ENCODE peak calls at places on chromosome 9, in four cellular contexts. One of them, this sample, is unnamed.
A peak's percentile ranks its signal among the peaks of the same experiment; 100 is the strongest.

GRCh38 chr9:102521097-102521755 is 473.9 kb upstream of the CYLC2 start:
- DNase-seq in NB4: no peak
- DNase-seq in tibial artery: no peak
- DNase-seq in suprapubic skin: no peak
- DNase-seq in this sample: no peak

GRCh38 chr9:110105107-110105506 is 102.9 kb downstream of the C9orf152 start:
- DNase-seq in NB4: no peak
- DNase-seq in suprapubic skin: no peak
- DNase-seq in tibial artery: no peak
- DNase-seq in this sample: no peak

GRCh38 chr9:81605154-81605670 is 84.1 kb downstream of the TLE1 start:
- DNase-seq in NB4: no peak
- DNase-seq in suprapubic skin: no peak
- DNase-seq in tibial artery: no peak
- DNase-seq in this sample: no peak

GRCh38 chr9:123522921-123523320 is 166.9 kb downstream of the CRB2 start:
- DNase-seq in suprapubic skin: no peak
- DNase-seq in NB4: no peak
- DNase-seq in tibial artery: no peak
- DNase-seq in this sample: no peak

GRCh38 chr9:2230362-2230761 is 215.2 kb downstream of the SMARCA2 start:
- DNase-seq in suprapubic skin: no peak
- DNase-seq in NB4: no peak
- DNase-seq in tibial artery: no peak
- DNase-seq in this sample: no peak

GRCh38 chr9:86046930-86047341 is 52.4 kb downstream of the GOLM1 start:
- DNase-seq in suprapubic skin: peak; percentile 72
- DNase-seq in NB4: no peak
- DNase-seq in tibial artery: no peak
- DNase-seq in this sample: no peak

GRCh38 chr9:132142883-132143282 is 19.0 kb upstream of the NTNG2 start:
- DNase-seq in suprapubic skin: no peak
- DNase-seq in NB4: peak; percentile 20
- DNase-seq in tibial artery: no peak
- DNase-seq in this sample: no peak

GRCh38 chr9:129095908-129096307 is 14.7 kb downstream of the CRAT start:
- DNase-seq in tibial artery: no peak
- DNase-seq in suprapubic skin: no peak
- DNase-seq in NB4: no peak
- DNase-seq in this sample: no peak

GRCh38 chr9:132412089-132412488 is 2.1 kb downstream of the CFAP77 start:
- DNase-seq in suprapubic skin: no peak
- DNase-seq in NB4: peak; percentile 42
- DNase-seq in tibial artery: no peak
- DNase-seq in this sample: no peak

GRCh38 chr9:135067091-135067710 is 20.3 kb upstream of the OLFM1 start:
- DNase-seq in NB4: no peak
- DNase-seq in suprapubic skin: peak; percentile 49
- DNase-seq in tibial artery: no peak
- DNase-seq in this sample: peak; percentile 60

GRCh38 chr9:14236586-14236985 is 77.4 kb downstream of the NFIB start:
- DNase-seq in suprapubic skin: no peak
- DNase-seq in NB4: no peak
- DNase-seq in tibial artery: no peak
- DNase-seq in this sample: no peak

GRCh38 chr9:123318192-123318591 is 37.8 kb upstream of the CRB2 start:
- DNase-seq in NB4: no peak
- DNase-seq in tibial artery: no peak
- DNase-seq in suprapubic skin: no peak
- DNase-seq in this sample: peak; percentile 29

GRCh38 chr9:96667363-96667728 is 12.2 kb upstream of the PRXL2C start:
- DNase-seq in tibial artery: no peak
- DNase-seq in suprapubic skin: no peak
- DNase-seq in NB4: no peak
- DNase-seq in this sample: no peak

GRCh38 chr9:135244751-135245221 is 157.3 kb downstream of the OLFM1 start:
- DNase-seq in tibial artery: no peak
- DNase-seq in NB4: no peak
- DNase-seq in suprapubic skin: no peak
- DNase-seq in this sample: peak; percentile 76

GRCh38 chr9:8772302-8772701 is 972.7 kb upstream of the DMAC1 start:
- DNase-seq in NB4: no peak
- DNase-seq in tibial artery: no peak
- DNase-seq in suprapubic skin: no peak
- DNase-seq in this sample: no peak

GRCh38 chr9:4020038-4020746 is 279.7 kb downstream of the GLIS3 start:
- DNase-seq in suprapubic skin: no peak
- DNase-seq in tibial artery: no peak
- DNase-seq in NB4: no peak
- DNase-seq in this sample: no peak

GRCh38 chr9:1604942-1605560 is 410.1 kb upstream of the SMARCA2 start:
- DNase-seq in NB4: peak; percentile 70
- DNase-seq in suprapubic skin: no peak
- DNase-seq in tibial artery: no peak
- DNase-seq in this sample: no peak

GRCh38 chr9:3447143-3447542 is 78.7 kb downstream of the RFX3 start:
- DNase-seq in suprapubic skin: no peak
- DNase-seq in NB4: no peak
- DNase-seq in tibial artery: no peak
- DNase-seq in this sample: no peak

GRCh38 chr9:126860077-126860756 is at the start of gene ZBTB34:
- DNase-seq in suprapubic skin: no peak
- DNase-seq in tibial artery: no peak
- DNase-seq in NB4: peak; percentile 75
- DNase-seq in this sample: no peak

GRCh38 chr9:91884153-91884552 is 65.9 kb downstream of the ROR2 start:
- DNase-seq in suprapubic skin: no peak
- DNase-seq in tibial artery: no peak
- DNase-seq in NB4: no peak
- DNase-seq in this sample: no peak

GRCh38 chr9:91880378-91880972 is 69.6 kb downstream of the ROR2 start:
- DNase-seq in NB4: no peak
- DNase-seq in tibial artery: no peak
- DNase-seq in suprapubic skin: no peak
- DNase-seq in this sample: no peak

GRCh38 chr9:91883503-91883902 is 66.5 kb downstream of the ROR2 start:
- DNase-seq in tibial artery: no peak
- DNase-seq in suprapubic skin: no peak
- DNase-seq in NB4: no peak
- DNase-seq in this sample: no peak

GRCh38 chr9:91884746-91885687 is 65.0 kb downstream of the ROR2 start:
- DNase-seq in NB4: no peak
- DNase-seq in tibial artery: no peak
- DNase-seq in suprapubic skin: no peak
- DNase-seq in this sample: no peak

DNA sequence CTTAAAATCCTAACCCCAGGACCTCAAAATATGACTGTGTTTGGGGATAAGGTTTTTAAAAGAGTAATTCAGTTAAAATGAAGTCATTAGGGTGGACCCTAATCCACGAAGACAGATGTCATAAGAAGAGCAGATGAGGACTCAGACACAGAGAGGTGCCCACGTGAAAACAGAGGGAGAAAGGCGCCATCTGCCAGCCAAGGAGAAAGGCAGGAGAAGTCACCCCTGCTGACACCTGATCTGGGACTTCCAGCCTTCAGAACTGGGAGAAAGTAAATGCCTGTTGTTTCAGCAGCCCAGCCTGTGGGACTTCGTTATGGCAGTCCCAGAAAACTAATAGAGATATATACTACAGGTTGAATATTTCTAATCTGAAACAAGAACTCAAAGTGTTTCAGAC is 67.4 kb downstream of the ROR2 start:
- DNase-seq in suprapubic skin: no peak
- DNase-seq in tibial artery: no peak
- DNase-seq in NB4: no peak
- DNase-seq in this sample: no peak
- TF ChIP-seq CTCF in suprapubic skin: no peak
- TF ChIP-seq CTCF in tibial artery: no peak
- TF ChIP-seq CTCF in NB4: no peak
- TF ChIP-seq CTCF in this sample: no peak

GRCh38 chr9:33414263-33414662 is 11.9 kb upstream of the AQP7 start:
- DNase-seq in tibial artery: no peak
- DNase-seq in suprapubic skin: no peak
- DNase-seq in NB4: no peak
- DNase-seq in this sample: no peak

GRCh38 chr9:33416996-33417395 is 14.6 kb upstream of the AQP7 start:
- DNase-seq in tibial artery: no peak
- DNase-seq in suprapubic skin: no peak
- DNase-seq in NB4: peak; percentile 4
- DNase-seq in this sample: no peak

GRCh38 chr9:33419904-33420303 is 17.5 kb upstream of the AQP7 start:
- DNase-seq in NB4: no peak
- DNase-seq in tibial artery: no peak
- DNase-seq in suprapubic skin: no peak
- DNase-seq in this sample: no peak

GRCh38 chr9:33415152-33416038 is 13.0 kb upstream of the AQP7 start:
- DNase-seq in suprapubic skin: peak; percentile 88
- DNase-seq in tibial artery: peak; percentile 68
- DNase-seq in NB4: peak; percentile 82
- DNase-seq in this sample: no peak

GRCh38 chr9:33418090-33418489 is 15.7 kb upstream of the AQP7 start:
- DNase-seq in suprapubic skin: no peak
- DNase-seq in tibial artery: no peak
- DNase-seq in NB4: no peak
- DNase-seq in this sample: no peak
- TF ChIP-seq CTCF in suprapubic skin: no peak
- TF ChIP-seq CTCF in tibial artery: no peak
- TF ChIP-seq CTCF in NB4: no peak
- TF ChIP-seq CTCF in this sample: no peak

DNA sequence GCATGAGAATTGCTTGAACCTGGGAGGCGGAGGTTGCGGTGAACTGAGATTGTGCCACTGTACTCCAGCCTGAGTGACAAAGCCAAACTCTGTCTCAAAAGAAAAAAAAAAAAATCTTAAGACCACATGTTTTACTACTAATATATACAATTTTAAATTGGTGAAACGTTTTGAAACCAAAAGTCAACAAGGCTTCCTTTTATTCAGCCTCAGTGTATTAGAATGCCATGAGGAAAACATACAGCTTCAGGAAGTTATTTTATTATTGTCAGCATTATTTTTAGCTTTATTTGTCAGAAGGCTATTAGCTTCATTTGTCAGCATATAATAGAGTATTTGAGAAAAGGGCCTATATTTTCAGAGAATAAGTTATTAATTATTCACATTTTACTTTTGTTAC is 163.9 kb upstream of the SH3GL2 start:
- DNase-seq in NB4: no peak
- DNase-seq in suprapubic skin: no peak
- DNase-seq in tibial artery: no peak
- DNase-seq in this sample: no peak
- TF ChIP-seq CTCF in NB4: no peak
- TF ChIP-seq CTCF in suprapubic skin: no peak
- TF ChIP-seq CTCF in tibial artery: no peak
- TF ChIP-seq CTCF in this sample: no peak

GRCh38 chr9:108668191-108668940 is 187.4 kb downstream of the ACTL7B start:
- DNase-seq in tibial artery: no peak
- DNase-seq in suprapubic skin: no peak
- DNase-seq in NB4: no peak
- DNase-seq in this sample: no peak

GRCh38 chr9:108673386-108673785 is 182.4 kb downstream of the ACTL7B start:
- DNase-seq in tibial artery: no peak
- DNase-seq in NB4: no peak
- DNase-seq in suprapubic skin: no peak
- DNase-seq in this sample: no peak

GRCh38 chr9:108672475-108673065 is 183.2 kb downstream of the ACTL7B start:
- DNase-seq in tibial artery: no peak
- DNase-seq in NB4: no peak
- DNase-seq in suprapubic skin: no peak
- DNase-seq in this sample: no peak

GRCh38 chr9:108671794-108672193 is 184.0 kb downstream of the ACTL7B start:
- DNase-seq in suprapubic skin: no peak
- DNase-seq in NB4: no peak
- DNase-seq in tibial artery: no peak
- DNase-seq in this sample: no peak

DNA sequence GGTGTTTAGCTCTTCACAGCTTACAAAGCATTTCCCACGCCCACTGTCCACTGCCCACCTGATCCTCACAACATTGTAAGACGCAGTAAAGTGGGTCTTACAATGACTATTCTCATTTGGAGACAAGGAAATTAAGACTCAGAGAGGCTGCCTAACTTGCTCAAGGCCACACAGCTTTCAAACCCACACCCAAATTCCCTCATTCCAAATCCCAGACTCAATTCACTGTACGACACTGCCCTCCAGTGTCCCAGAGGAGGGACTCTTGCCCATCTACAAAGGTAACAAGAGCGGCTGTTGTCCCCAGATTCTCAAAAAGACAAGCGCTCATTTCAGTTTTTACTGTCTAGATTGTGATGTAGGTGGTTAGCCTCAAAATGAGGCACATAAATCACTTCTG is 184.6 kb downstream of the ACTL7B start:
- DNase-seq in suprapubic skin: no peak
- DNase-seq in NB4: peak; percentile 68
- DNase-seq in tibial artery: no peak
- DNase-seq in this sample: no peak
- TF ChIP-seq CTCF in suprapubic skin: peak; percentile 23
- TF ChIP-seq CTCF in NB4: peak; percentile 34
- TF ChIP-seq CTCF in tibial artery: no peak
- TF ChIP-seq CTCF in this sample: peak; percentile 75

GRCh38 chr9:134059188-134059641 is 8.6 kb downstream of the BRD3 start:
- DNase-seq in tibial artery: peak; percentile 16
- DNase-seq in suprapubic skin: no peak
- DNase-seq in NB4: no peak
- DNase-seq in this sample: peak; percentile 70
- TF ChIP-seq CTCF in tibial artery: no peak
- TF ChIP-seq CTCF in suprapubic skin: no peak
- TF ChIP-seq CTCF in NB4: no peak
- TF ChIP-seq CTCF in this sample: no peak